ENCODE peak calls at places on chromosomes 1 and 21, in eight cellular contexts. J, D, A, L, Y, X, G and K are unnamed samples.

GRCh38 chr1:158333405-158334145 is 2.2 kb upstream of the CD1B start:
- DNase-seq in Y (no peak), J (no peak), L (no peak), X (peak), G (no peak), D (no peak), A (no peak), K (no peak)

GRCh38 chr1:147673401-147673800 is 3.1 kb upstream of the ACP6 start:
- DNase-seq in G (peak), D (no peak), X (no peak), J (no peak), A (peak), L (peak), Y (peak), K (no peak)

GRCh38 chr1:110635434-110635833 is 29.3 kb upstream of the KCNA2 start:
- DNase-seq in X (no peak), L (no peak), J (no peak), D (no peak), Y (no peak), G (no peak), A (no peak), K (no peak)

GRCh38 chr1:91884459-91885290 is 1.3 kb downstream of the TGFBR3 start:
- DNase-seq in X (no peak), J (peak), Y (peak), D (peak), A (no peak), G (peak), L (peak), K (no peak)

GRCh38 chr21:44800971-44801467 is 601 bp downstream of the UBE2G2 start:
- DNase-seq in L (peak), A (peak), Y (peak), J (peak), X (peak), G (peak), D (no peak), K (no peak)

GRCh38 chr1:235758931-235759330 is 107.8 kb downstream of the LYST start:
- DNase-seq in Y (no peak), J (peak), A (no peak), G (no peak), X (no peak), L (no peak), D (no peak), K (no peak)

GRCh38 chr21:45600248-45600647 is 43.3 kb upstream of the PCBP3 start:
- DNase-seq in L (no peak), A (no peak), D (no peak), X (no peak), Y (no peak), J (no peak), G (no peak), K (no peak)

GRCh38 chr1:28096210-28097099 is 8.0 kb upstream of the EYA3 start:
- DNase-seq in A (no peak), X (no peak), J (no peak), Y (no peak), D (no peak), L (no peak), G (no peak), K (no peak)

GRCh38 chr1:23524716-23525401 is 6.2 kb downstream of the E2F2 start:
- DNase-seq in D (no peak), G (no peak), A (no peak), L (peak), J (peak), Y (no peak), X (no peak), K (no peak)
- H3K9ac ChIP-seq in D (no peak), G (no peak), A (no peak), L (no peak), J (no peak), Y (no peak), X (peak), K (no peak)

GRCh38 chr1:107153033-107153432 is 12.2 kb downstream of the NTNG1 start:
- DNase-seq in L (peak), J (no peak), X (peak), G (no peak), Y (no peak), A (peak), D (no peak), K (no peak)
- H3K27ac ChIP-seq in L (no peak), J (no peak), X (no peak), G (no peak), Y (no peak), A (no peak), D (no peak), K (no peak)

DNA sequence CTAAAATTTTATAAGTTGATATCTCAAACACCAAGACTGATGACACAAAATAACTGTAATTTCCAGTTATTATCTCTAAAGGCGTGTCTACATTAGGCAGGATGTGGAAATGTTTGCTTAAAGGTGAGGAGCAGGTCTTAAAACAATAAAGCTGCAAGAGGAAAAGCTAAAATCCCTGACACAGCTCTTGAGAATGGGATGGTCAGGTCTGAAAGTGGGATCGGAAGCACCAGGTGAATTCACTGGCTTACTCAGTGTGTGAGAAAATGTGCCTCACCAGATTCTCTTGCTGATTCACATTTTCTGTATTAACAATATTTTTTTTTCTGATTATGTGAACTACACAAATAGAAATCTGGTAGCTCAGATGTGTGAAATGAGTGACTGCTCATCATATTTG is 421.9 kb upstream of the ADAMTS5 start:
- DNase-seq in X (no peak), G (no peak), D (no peak), Y (no peak), A (no peak), L (peak), J (no peak), K (no peak)
- H3K9ac ChIP-seq in X (no peak), G (no peak), D (no peak), Y (no peak), A (no peak), L (no peak), J (no peak), K (no peak)

DNA sequence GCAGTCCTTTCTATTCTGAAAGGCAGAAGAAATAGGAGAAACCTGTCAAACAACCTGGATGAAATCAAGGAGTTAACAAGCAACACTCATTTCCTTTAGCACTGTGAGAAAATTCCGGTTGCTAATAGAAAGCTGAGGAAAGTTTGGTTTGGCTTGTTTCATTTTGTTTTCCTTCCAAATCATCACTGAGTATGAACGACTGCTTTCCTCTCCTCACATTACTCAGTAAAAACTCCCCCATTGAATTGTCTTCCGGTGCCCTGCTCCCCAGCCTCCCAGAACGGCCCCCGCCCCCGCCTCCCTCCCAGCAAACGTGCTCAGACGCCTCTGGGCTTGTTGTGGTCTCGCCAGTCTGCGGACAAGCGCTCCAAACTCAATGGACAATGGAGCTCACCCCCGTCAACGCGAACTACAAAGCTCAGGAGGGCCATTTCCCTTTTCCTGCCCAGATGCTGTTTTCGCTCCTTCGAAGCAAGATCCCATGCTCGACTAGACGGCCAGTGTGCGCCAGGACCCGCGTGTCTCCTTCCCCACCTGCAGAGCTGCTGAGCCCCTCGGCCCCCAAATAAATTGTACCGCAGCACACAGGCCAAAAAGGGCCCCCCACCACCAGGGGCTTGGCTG is 747 bp downstream of the STX6 start:
- DNase-seq in Y (peak), D (peak), A (peak), G (peak), J (peak), L (peak), X (peak), K (peak)
- H3K27ac ChIP-seq in Y (peak), D (peak), A (peak), G (peak), J (peak), L (peak), X (peak), K (peak)

GRCh38 chr1:162358928-162359327 is 17.7 kb downstream of the SPATA46 start:
- DNase-seq in G (no peak), L (no peak), Y (no peak), X (no peak), J (no peak), A (no peak), D (no peak), K (no peak)
- H3K9ac ChIP-seq in G (no peak), L (no peak), Y (no peak), X (no peak), J (no peak), A (no peak), D (no peak), K (no peak)

DNA sequence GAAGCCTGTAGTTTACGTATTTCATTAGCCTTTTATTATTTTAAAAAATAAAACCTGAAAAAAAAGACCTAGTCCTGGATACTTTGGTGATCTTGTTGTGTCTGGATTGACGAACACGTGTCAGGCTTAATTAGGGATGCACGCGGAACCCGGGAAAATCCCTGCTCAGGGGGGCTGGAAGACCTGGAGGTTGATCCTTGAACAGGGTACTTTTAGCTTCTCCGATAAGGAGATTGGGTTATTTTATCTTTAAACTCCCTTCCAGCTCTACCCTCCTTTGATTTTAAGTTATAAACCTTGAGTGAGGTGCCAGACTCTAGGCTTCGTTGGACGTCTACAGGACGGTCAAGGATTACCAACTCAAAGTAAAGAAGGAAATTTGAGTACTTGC is 552 bp upstream of the ZNF691 start:
- DNase-seq in X (no peak), D (peak), A (no peak), G (no peak), Y (no peak), J (peak), L (no peak), K (no peak)
- H3K27ac ChIP-seq in X (no peak), D (no peak), A (peak), G (peak), Y (no peak), J (peak), L (no peak), K (no peak)

DNA sequence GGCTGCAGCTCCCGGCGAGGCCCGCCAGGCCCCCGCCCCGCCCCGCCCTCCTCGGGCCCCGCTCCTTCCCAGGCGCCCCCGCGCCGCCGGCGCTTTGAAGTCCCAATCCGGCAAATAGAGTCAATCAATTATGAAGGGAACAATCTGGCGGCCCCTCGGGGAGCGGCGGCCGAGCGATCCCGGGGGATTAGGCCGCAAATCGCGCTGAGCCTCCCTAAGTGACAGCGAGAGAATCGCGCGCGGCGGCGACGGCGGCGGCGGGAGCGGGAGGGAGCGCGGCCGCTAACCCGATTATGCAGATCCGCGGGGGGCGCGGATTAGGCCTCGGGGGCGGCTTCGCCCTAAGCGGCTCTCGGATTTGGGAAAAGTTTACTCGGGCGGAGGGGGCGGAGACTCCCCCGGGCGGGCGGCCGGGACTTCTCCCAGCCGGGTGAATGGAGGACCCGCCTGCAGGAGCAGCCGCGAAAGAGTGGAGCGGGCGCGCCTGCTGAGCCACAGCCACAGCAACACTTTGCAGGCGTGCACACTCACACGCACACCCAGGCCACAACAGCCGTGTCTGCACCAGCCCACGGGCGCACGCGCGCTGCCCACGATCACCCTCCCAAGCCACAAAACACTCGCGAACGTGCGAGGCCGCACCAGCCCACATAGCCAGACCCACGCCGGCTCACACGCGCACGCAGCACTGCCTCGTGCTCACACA is 23.0 kb upstream of the DMBX1 start:
- DNase-seq in A (peak), L (no peak), G (no peak), D (peak), J (peak), X (no peak), Y (peak), K (peak)
- H3K9ac ChIP-seq in A (no peak), L (peak), G (no peak), D (peak), J (no peak), X (no peak), Y (peak), K (no peak)

GRCh38 chr1:203153989-203154821 is 21.4 kb downstream of the MYBPH start:
- DNase-seq in X (no peak), A (peak), D (no peak), Y (peak), L (peak), G (peak), J (peak), K (peak)
- H3K27ac ChIP-seq in X (no peak), A (no peak), D (no peak), Y (peak), L (peak), G (no peak), J (peak), K (no peak)

GRCh38 chr1:116879478-116880133 is 30.1 kb upstream of the PTGFRN start:
- DNase-seq in L (no peak), Y (no peak), D (no peak), G (no peak), J (peak), A (no peak), X (no peak), K (no peak)
- H3K9ac ChIP-seq in L (no peak), Y (no peak), D (no peak), G (no peak), J (peak), A (no peak), X (no peak), K (no peak)